ENCODE peak calls at places on chromosomes 5 and 9, in six cellular contexts. V is cardiac muscle cell, X is SK-N-SH, S is lower lobe of right lung, L is IMR-90, T is tibial nerve. E is an unnamed sample.

GRCh38 chr5:14146725-14147124 is 3.6 kb downstream of the TRIO start:
- DNase-seq in V (no peak), X (no peak), S (no peak), L (no peak), T (no peak), E (no peak)

GRCh38 chr9:127555830-127556820 is 56.0 kb upstream of the STXBP1 start:
- DNase-seq in V (no peak), X (no peak), S (peak; percentile 82), L (peak; percentile 96), T (no peak), E (peak; percentile 54)

GRCh38 chr5:36444582-36444999 is 142.9 kb upstream of the RANBP3L start:
- DNase-seq in V (no peak), X (no peak), S (no peak), L (no peak), T (peak; percentile 23), E (no peak)

GRCh38 chr5:126624534-126624933 is 23.8 kb downstream of the PHAX start:
- DNase-seq in V (no peak), X (no peak), S (no peak), L (peak; percentile 94), T (no peak), E (no peak)

GRCh38 chr5:128155793-128156192 is 72.2 kb downstream of the SLC12A2 start:
- DNase-seq in V (peak; percentile 1), X (no peak), S (no peak), L (no peak), T (no peak), E (no peak)

GRCh38 chr5:37071901-37072581 is 177.1 kb downstream of the CPLANE1 start:
- DNase-seq in V (no peak), X (no peak), S (no peak), L (peak; percentile 91), T (no peak), E (no peak)

GRCh38 chr5:68405784-68406183 is 190.2 kb downstream of the PIK3R1 start:
- DNase-seq in V (no peak), X (no peak), S (no peak), L (no peak), T (no peak), E (no peak)

GRCh38 chr9:4662989-4663792 is 1.1 kb downstream of the PLPP6 start:
- DNase-seq in V (no peak), X (peak; percentile 21), S (no peak), L (peak; percentile 47), T (no peak), E (no peak)

GRCh38 chr9:115289757-115290208 is 171.8 kb upstream of the TNC start:
- DNase-seq in V (no peak), X (no peak), S (no peak), L (peak; percentile 83), T (no peak), E (peak; percentile 24)

GRCh38 chr9:137294091-137294683 is 7.9 kb downstream of the NRARP start:
- DNase-seq in V (no peak), X (peak; percentile 73), S (no peak), L (peak; percentile 56), T (no peak), E (peak; percentile 39)

GRCh38 chr9:120711841-120712538 is 2.3 kb downstream of the MEGF9 start:
- DNase-seq in V (no peak), X (no peak), S (no peak), L (no peak), T (no peak), E (no peak)

GRCh38 chr5:40746703-40747102 is 9.1 kb downstream of the TTC33 start:
- DNase-seq in V (no peak), X (no peak), S (no peak), L (peak; percentile 32), T (no peak), E (no peak)

GRCh38 chr5:12902611-12903010 is 998.4 kb upstream of the CTNND2 start:
- DNase-seq in V (no peak), X (no peak), S (no peak), L (no peak), T (no peak), E (no peak)
- H3K9me3 ChIP-seq in V (no peaks in the 10 kb centered on the region), X (no peaks in the 10 kb centered on the region), S (no peaks in the 10 kb centered on the region), L (peaks cover 3% of the 10 kb centered on the region), T (no peaks in the 10 kb centered on the region), E (no peaks in the 10 kb centered on the region)

GRCh38 chr5:81238460-81238859 is 5.3 kb downstream of the CKMT2 start:
- DNase-seq in V (no peak), X (no peak), S (no peak), L (no peak), T (no peak), E (peak; percentile 31)
- H3K27ac ChIP-seq in V (peak overlapping the region; percentile 19), X (no peak overlapping the region), S (no peak overlapping the region), L (no peak overlapping the region), T (no peak overlapping the region), E (peak overlapping the region; percentile 12)

GRCh38 chr9:113152699-113153098 is 1.9 kb downstream of the SLC31A2 start:
- DNase-seq in V (no peak), X (no peak), S (no peak), L (no peak), T (no peak), E (no peak)

GRCh38 chr9:113148377-113148715 is 2.5 kb upstream of the SLC31A2 start:
- DNase-seq in V (no peak), X (no peak), S (no peak), L (no peak), T (no peak), E (no peak)

GRCh38 chr9:113148996-113149960 is 1.5 kb upstream of the SLC31A2 start:
- DNase-seq in V (no peak), X (no peak), S (peak; percentile 47), L (no peak), T (no peak), E (no peak)

GRCh38 chr9:113151696-113152630 is 1.2 kb downstream of the SLC31A2 start:
- DNase-seq in V (no peak), X (no peak), S (peak; percentile 67), L (no peak), T (no peak), E (no peak)

DNA sequence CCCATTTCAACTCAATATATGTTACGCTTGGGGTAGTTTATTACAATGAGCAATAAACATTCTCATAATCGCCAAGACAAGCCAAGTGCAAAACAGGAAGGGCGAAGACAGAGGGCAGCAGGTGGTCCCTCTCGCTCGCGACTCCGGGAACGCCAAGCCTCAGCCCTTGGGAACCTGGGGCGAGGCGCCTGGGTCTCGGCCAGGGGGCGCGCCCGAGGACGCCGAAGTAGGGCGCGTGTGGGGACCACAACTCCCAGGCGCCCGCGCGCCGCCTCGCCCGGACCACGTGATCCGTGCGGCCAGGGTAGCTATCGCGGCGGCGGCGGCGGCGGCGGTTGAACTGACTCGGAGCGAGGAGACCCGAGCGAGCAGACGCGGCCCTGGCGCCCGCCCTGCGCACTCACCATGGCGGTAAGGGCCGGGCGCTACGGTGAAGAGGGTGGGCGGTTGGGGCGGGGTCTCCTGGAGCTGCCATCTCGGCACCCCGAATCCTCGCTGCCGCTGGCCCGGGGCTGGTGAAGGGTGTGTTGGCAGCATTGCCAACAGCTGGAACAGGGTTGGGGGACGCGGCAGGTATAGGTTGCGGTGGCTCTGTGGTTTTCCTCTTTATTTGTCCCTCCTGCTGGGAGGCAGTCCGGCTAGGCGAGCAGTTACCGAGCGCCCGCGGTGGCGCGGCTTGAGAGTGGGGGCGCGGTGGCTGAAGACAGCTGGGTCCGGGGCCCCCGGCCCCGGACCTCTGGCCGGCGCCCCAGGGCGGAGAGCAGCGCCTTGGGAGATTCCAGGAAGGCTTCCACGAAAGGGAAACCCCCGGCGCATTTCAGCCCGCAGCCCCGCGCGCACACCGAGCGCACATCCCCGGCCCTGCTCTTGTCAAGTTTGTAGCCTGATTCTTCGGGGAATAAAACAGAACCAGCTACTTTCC is at the start of gene SLC31A2:
- DNase-seq in V (peak; percentile 96), X (peak; percentile 95), S (peak; percentile 97), L (peak; percentile 72), T (peak; percentile 79), E (peak; percentile 93)
- TF ChIP-seq CTCF in V (peak; percentile 43), X (peak; percentile 42), S (peak; percentile 51), L (peak; percentile 28), T (peak; percentile 38), E (no peak)

GRCh38 chr9:1429328-1429727 is 379.2 kb downstream of the DMRT2 start:
- DNase-seq in V (peak; percentile 49), X (peak; percentile 2), S (no peak), L (no peak), T (no peak), E (no peak)
- H3K9me3 ChIP-seq in V (no peaks in the 10 kb centered on the region), X (no peaks in the 10 kb centered on the region), S (no peaks in the 10 kb centered on the region), L (peaks cover 10% of the 10 kb centered on the region), T (no peaks in the 10 kb centered on the region), E (no peaks in the 10 kb centered on the region)